ENCODE peak calls at places on chromosomes 11 and 22, in eight cellular contexts. One of them, this sample, is unnamed.
A peak's percentile ranks its signal among the peaks of the same experiment; 100 is the strongest.

GRCh38 chr11:44611687-44612437 is 46.4 kb downstream of the CD82 start:
- DNase-seq in WERI-Rb-1: no peak
- DNase-seq in T-helper 2 cell: peak; percentile 53
- DNase-seq in GM04504: no peak
- DNase-seq in HT1080: no peak
- DNase-seq in AG09309: no peak
- DNase-seq in activated naive CD8-positive, alpha-beta T cell treated with anti-CD3 and anti-CD28 coated beads for 36 hours: peak; percentile 75
- DNase-seq in WTC11: no peak
- DNase-seq in this sample: no peak

GRCh38 chr11:68825603-68826002 is 16.1 kb downstream of the CPT1A start:
- DNase-seq in WERI-Rb-1: peak; percentile 71
- DNase-seq in T-helper 2 cell: no peak
- DNase-seq in GM04504: no peak
- DNase-seq in HT1080: peak; percentile 41
- DNase-seq in AG09309: no peak
- DNase-seq in activated naive CD8-positive, alpha-beta T cell treated with anti-CD3 and anti-CD28 coated beads for 36 hours: peak; percentile 65
- DNase-seq in WTC11: peak; percentile 62
- DNase-seq in this sample: peak; percentile 37

GRCh38 chr11:8604078-8604723 is 10.2 kb upstream of the STK33 start:
- DNase-seq in WERI-Rb-1: peak; percentile 58
- DNase-seq in T-helper 2 cell: no peak
- DNase-seq in GM04504: peak; percentile 100
- DNase-seq in HT1080: peak; percentile 100
- DNase-seq in AG09309: peak; percentile 100
- DNase-seq in activated naive CD8-positive, alpha-beta T cell treated with anti-CD3 and anti-CD28 coated beads for 36 hours: peak; percentile 47
- DNase-seq in WTC11: peak; percentile 79
- DNase-seq in this sample: peak; percentile 100

GRCh38 chr11:36565033-36565610 is 2.7 kb upstream of the RAG1 start:
- DNase-seq in WERI-Rb-1: no peak
- DNase-seq in T-helper 2 cell: no peak
- DNase-seq in GM04504: no peak
- DNase-seq in HT1080: no peak
- DNase-seq in AG09309: no peak
- DNase-seq in activated naive CD8-positive, alpha-beta T cell treated with anti-CD3 and anti-CD28 coated beads for 36 hours: no peak
- DNase-seq in WTC11: no peak
- DNase-seq in this sample: no peak

GRCh38 chr11:92393218-92393617 is 168.6 kb downstream of the FAT3 start:
- DNase-seq in WERI-Rb-1: peak; percentile 20
- DNase-seq in T-helper 2 cell: no peak
- DNase-seq in GM04504: no peak
- DNase-seq in HT1080: no peak
- DNase-seq in AG09309: no peak
- DNase-seq in activated naive CD8-positive, alpha-beta T cell treated with anti-CD3 and anti-CD28 coated beads for 36 hours: no peak
- DNase-seq in WTC11: no peak
- DNase-seq in this sample: no peak

GRCh38 chr22:39706406-39707150 is 136.0 kb downstream of the CACNA1I start:
- DNase-seq in WERI-Rb-1: peak; percentile 75
- DNase-seq in T-helper 2 cell: no peak
- DNase-seq in GM04504: no peak
- DNase-seq in HT1080: no peak
- DNase-seq in AG09309: no peak
- DNase-seq in activated naive CD8-positive, alpha-beta T cell treated with anti-CD3 and anti-CD28 coated beads for 36 hours: no peak
- DNase-seq in WTC11: no peak
- DNase-seq in this sample: no peak

GRCh38 chr22:31753005-31753633 is 700 bp upstream of the DEPDC5 start:
- DNase-seq in WERI-Rb-1: peak; percentile 83
- DNase-seq in T-helper 2 cell: no peak
- DNase-seq in GM04504: no peak
- DNase-seq in HT1080: no peak
- DNase-seq in AG09309: no peak
- DNase-seq in activated naive CD8-positive, alpha-beta T cell treated with anti-CD3 and anti-CD28 coated beads for 36 hours: peak; percentile 2
- DNase-seq in WTC11: peak; percentile 84
- DNase-seq in this sample: no peak

GRCh38 chr22:26364066-26365015 is 64.7 kb upstream of the ASPHD2 start:
- DNase-seq in WERI-Rb-1: peak; percentile 91
- DNase-seq in T-helper 2 cell: peak; percentile 15
- DNase-seq in GM04504: peak; percentile 61
- DNase-seq in HT1080: peak; percentile 72
- DNase-seq in AG09309: peak; percentile 55
- DNase-seq in activated naive CD8-positive, alpha-beta T cell treated with anti-CD3 and anti-CD28 coated beads for 36 hours: peak; percentile 45
- DNase-seq in WTC11: peak; percentile 79
- DNase-seq in this sample: peak; percentile 38

GRCh38 chr11:101487775-101488174 is 96.0 kb downstream of the TRPC6 start:
- DNase-seq in WERI-Rb-1: no peak
- DNase-seq in T-helper 2 cell: no peak
- DNase-seq in GM04504: peak; percentile 76
- DNase-seq in HT1080: no peak
- DNase-seq in AG09309: peak; percentile 50
- DNase-seq in activated naive CD8-positive, alpha-beta T cell treated with anti-CD3 and anti-CD28 coated beads for 36 hours: no peak
- DNase-seq in WTC11: no peak
- DNase-seq in this sample: no peak

GRCh38 chr11:5698281-5698680 is 8.7 kb downstream of the TRIM22 start:
- DNase-seq in WERI-Rb-1: no peak
- DNase-seq in T-helper 2 cell: no peak
- DNase-seq in GM04504: no peak
- DNase-seq in HT1080: no peak
- DNase-seq in AG09309: no peak
- DNase-seq in activated naive CD8-positive, alpha-beta T cell treated with anti-CD3 and anti-CD28 coated beads for 36 hours: no peak
- DNase-seq in WTC11: no peak
- DNase-seq in this sample: no peak

GRCh38 chr22:48474881-48475280 is 1352.8 kb downstream of the BRD1 start:
- DNase-seq in WERI-Rb-1: no peak
- DNase-seq in T-helper 2 cell: no peak
- DNase-seq in GM04504: no peak
- DNase-seq in HT1080: no peak
- DNase-seq in AG09309: no peak
- DNase-seq in activated naive CD8-positive, alpha-beta T cell treated with anti-CD3 and anti-CD28 coated beads for 36 hours: no peak
- DNase-seq in WTC11: no peak
- DNase-seq in this sample: no peak

GRCh38 chr11:124894606-124895430 is 2.8 kb downstream of the ROBO4 start:
- DNase-seq in WERI-Rb-1: no peak
- DNase-seq in T-helper 2 cell: no peak
- DNase-seq in GM04504: no peak
- DNase-seq in HT1080: no peak
- DNase-seq in AG09309: no peak
- DNase-seq in activated naive CD8-positive, alpha-beta T cell treated with anti-CD3 and anti-CD28 coated beads for 36 hours: no peak
- DNase-seq in WTC11: no peak
- DNase-seq in this sample: no peak

GRCh38 chr11:119026970-119027369 is 3.7 kb downstream of the SLC37A4 start:
- DNase-seq in WERI-Rb-1: no peak
- DNase-seq in T-helper 2 cell: no peak
- DNase-seq in GM04504: no peak
- DNase-seq in HT1080: no peak
- DNase-seq in AG09309: no peak
- DNase-seq in activated naive CD8-positive, alpha-beta T cell treated with anti-CD3 and anti-CD28 coated beads for 36 hours: no peak
- DNase-seq in WTC11: no peak
- DNase-seq in this sample: no peak

GRCh38 chr11:119169272-119169719 is 771 bp downstream of the NLRX1 start:
- DNase-seq in WERI-Rb-1: peak; percentile 22
- DNase-seq in T-helper 2 cell: peak; percentile 5
- DNase-seq in GM04504: peak; percentile 10
- DNase-seq in HT1080: peak; percentile 23
- DNase-seq in AG09309: no peak
- DNase-seq in activated naive CD8-positive, alpha-beta T cell treated with anti-CD3 and anti-CD28 coated beads for 36 hours: peak; percentile 67
- DNase-seq in WTC11: peak; percentile 63
- DNase-seq in this sample: peak; percentile 40

GRCh38 chr11:96680515-96680914 is 290.7 kb downstream of the JRKL start:
- DNase-seq in WERI-Rb-1: no peak
- DNase-seq in T-helper 2 cell: no peak
- DNase-seq in GM04504: no peak
- DNase-seq in HT1080: no peak
- DNase-seq in AG09309: no peak
- DNase-seq in activated naive CD8-positive, alpha-beta T cell treated with anti-CD3 and anti-CD28 coated beads for 36 hours: no peak
- DNase-seq in WTC11: no peak
- DNase-seq in this sample: no peak

GRCh38 chr11:406796-407650 is 7.8 kb downstream of the SIGIRR start:
- DNase-seq in WERI-Rb-1: no peak
- DNase-seq in T-helper 2 cell: peak; percentile 79
- DNase-seq in GM04504: peak; percentile 35
- DNase-seq in HT1080: no peak
- DNase-seq in AG09309: no peak
- DNase-seq in activated naive CD8-positive, alpha-beta T cell treated with anti-CD3 and anti-CD28 coated beads for 36 hours: peak; percentile 94
- DNase-seq in WTC11: peak; percentile 81
- DNase-seq in this sample: peak; percentile 89

GRCh38 chr22:27115410-27115809 is 458.0 kb downstream of the MIAT start:
- DNase-seq in WERI-Rb-1: no peak
- DNase-seq in T-helper 2 cell: no peak
- DNase-seq in GM04504: no peak
- DNase-seq in HT1080: no peak
- DNase-seq in AG09309: no peak
- DNase-seq in activated naive CD8-positive, alpha-beta T cell treated with anti-CD3 and anti-CD28 coated beads for 36 hours: no peak
- DNase-seq in WTC11: no peak
- DNase-seq in this sample: no peak

GRCh38 chr22:16959345-16959930 is 48.6 kb downstream of the GAB4 start:
- DNase-seq in WERI-Rb-1: no peak
- DNase-seq in T-helper 2 cell: no peak
- DNase-seq in GM04504: no peak
- DNase-seq in HT1080: no peak
- DNase-seq in AG09309: no peak
- DNase-seq in activated naive CD8-positive, alpha-beta T cell treated with anti-CD3 and anti-CD28 coated beads for 36 hours: no peak
- DNase-seq in WTC11: no peak
- DNase-seq in this sample: no peak

GRCh38 chr11:116072133-116072532 is 567.9 kb upstream of the CADM1 start:
- DNase-seq in WERI-Rb-1: no peak
- DNase-seq in T-helper 2 cell: no peak
- DNase-seq in GM04504: no peak
- DNase-seq in HT1080: no peak
- DNase-seq in AG09309: no peak
- DNase-seq in activated naive CD8-positive, alpha-beta T cell treated with anti-CD3 and anti-CD28 coated beads for 36 hours: no peak
- DNase-seq in WTC11: no peak
- DNase-seq in this sample: no peak

GRCh38 chr11:43289368-43289767 is 22.4 kb upstream of the API5 start:
- DNase-seq in WERI-Rb-1: no peak
- DNase-seq in T-helper 2 cell: no peak
- DNase-seq in GM04504: no peak
- DNase-seq in HT1080: no peak
- DNase-seq in AG09309: no peak
- DNase-seq in activated naive CD8-positive, alpha-beta T cell treated with anti-CD3 and anti-CD28 coated beads for 36 hours: no peak
- DNase-seq in WTC11: no peak
- DNase-seq in this sample: no peak

GRCh38 chr22:29541845-29542244 is 11.7 kb downstream of the THOC5 start:
- DNase-seq in WERI-Rb-1: no peak
- DNase-seq in T-helper 2 cell: no peak
- DNase-seq in GM04504: no peak
- DNase-seq in HT1080: no peak
- DNase-seq in AG09309: no peak
- DNase-seq in activated naive CD8-positive, alpha-beta T cell treated with anti-CD3 and anti-CD28 coated beads for 36 hours: no peak
- DNase-seq in WTC11: no peak
- DNase-seq in this sample: no peak

GRCh38 chr22:42473484-42474193 is 41.4 kb upstream of the NFAM1 start:
- DNase-seq in WERI-Rb-1: peak; percentile 20
- DNase-seq in T-helper 2 cell: no peak
- DNase-seq in GM04504: peak; percentile 40
- DNase-seq in HT1080: peak; percentile 48
- DNase-seq in AG09309: peak; percentile 20
- DNase-seq in activated naive CD8-positive, alpha-beta T cell treated with anti-CD3 and anti-CD28 coated beads for 36 hours: no peak
- DNase-seq in WTC11: no peak
- DNase-seq in this sample: peak; percentile 24

GRCh38 chr22:46421272-46421671 is 85.8 kb downstream of the TRMU start:
- DNase-seq in WERI-Rb-1: no peak
- DNase-seq in T-helper 2 cell: no peak
- DNase-seq in GM04504: no peak
- DNase-seq in HT1080: no peak
- DNase-seq in AG09309: no peak
- DNase-seq in activated naive CD8-positive, alpha-beta T cell treated with anti-CD3 and anti-CD28 coated beads for 36 hours: peak; percentile 14
- DNase-seq in WTC11: no peak
- DNase-seq in this sample: no peak

GRCh38 chr11:130313383-130314183 is 1.1 kb downstream of the ZBTB44 start:
- DNase-seq in WERI-Rb-1: no peak
- DNase-seq in T-helper 2 cell: no peak
- DNase-seq in GM04504: no peak
- DNase-seq in HT1080: peak; percentile 31
- DNase-seq in AG09309: no peak
- DNase-seq in activated naive CD8-positive, alpha-beta T cell treated with anti-CD3 and anti-CD28 coated beads for 36 hours: no peak
- DNase-seq in WTC11: no peak
- DNase-seq in this sample: peak; percentile 2

GRCh38 chr11:72735495-72736027 is 16.6 kb downstream of the ARAP1 start:
- DNase-seq in WERI-Rb-1: no peak
- DNase-seq in T-helper 2 cell: no peak
- DNase-seq in GM04504: no peak
- DNase-seq in HT1080: peak; percentile 77
- DNase-seq in AG09309: no peak
- DNase-seq in activated naive CD8-positive, alpha-beta T cell treated with anti-CD3 and anti-CD28 coated beads for 36 hours: no peak
- DNase-seq in WTC11: no peak
- DNase-seq in this sample: peak; percentile 48

GRCh38 chr11:111629499-111629898 is 27.2 kb downstream of the SIK2 start:
- DNase-seq in WERI-Rb-1: no peak
- DNase-seq in T-helper 2 cell: no peak
- DNase-seq in GM04504: no peak
- DNase-seq in HT1080: no peak
- DNase-seq in AG09309: no peak
- DNase-seq in activated naive CD8-positive, alpha-beta T cell treated with anti-CD3 and anti-CD28 coated beads for 36 hours: no peak
- DNase-seq in WTC11: no peak
- DNase-seq in this sample: no peak

GRCh38 chr11:11421509-11421908 is 68.5 kb upstream of the CSNK2A3 start:
- DNase-seq in WERI-Rb-1: no peak
- DNase-seq in T-helper 2 cell: no peak
- DNase-seq in GM04504: no peak
- DNase-seq in HT1080: no peak
- DNase-seq in AG09309: no peak
- DNase-seq in activated naive CD8-positive, alpha-beta T cell treated with anti-CD3 and anti-CD28 coated beads for 36 hours: no peak
- DNase-seq in WTC11: no peak
- DNase-seq in this sample: no peak

GRCh38 chr11:11332141-11332710 is 20.8 kb downstream of the CSNK2A3 start:
- DNase-seq in WERI-Rb-1: no peak
- DNase-seq in T-helper 2 cell: no peak
- DNase-seq in GM04504: no peak
- DNase-seq in HT1080: no peak
- DNase-seq in AG09309: no peak
- DNase-seq in activated naive CD8-positive, alpha-beta T cell treated with anti-CD3 and anti-CD28 coated beads for 36 hours: no peak
- DNase-seq in WTC11: no peak
- DNase-seq in this sample: peak; percentile 29

GRCh38 chr22:40958329-40958728 is 7.2 kb downstream of the RBX1 start:
- DNase-seq in WERI-Rb-1: no peak
- DNase-seq in T-helper 2 cell: no peak
- DNase-seq in GM04504: no peak
- DNase-seq in HT1080: no peak
- DNase-seq in AG09309: no peak
- DNase-seq in activated naive CD8-positive, alpha-beta T cell treated with anti-CD3 and anti-CD28 coated beads for 36 hours: no peak
- DNase-seq in WTC11: no peak
- DNase-seq in this sample: no peak

GRCh38 chr11:117837070-117837776 is 12.7 kb upstream of the FXYD2 start:
- DNase-seq in WERI-Rb-1: no peak
- DNase-seq in T-helper 2 cell: no peak
- DNase-seq in GM04504: no peak
- DNase-seq in HT1080: no peak
- DNase-seq in AG09309: no peak
- DNase-seq in activated naive CD8-positive, alpha-beta T cell treated with anti-CD3 and anti-CD28 coated beads for 36 hours: no peak
- DNase-seq in WTC11: no peak
- DNase-seq in this sample: no peak

GRCh38 chr11:134560566-134561347 is 148.7 kb upstream of the B3GAT1 start:
- DNase-seq in WERI-Rb-1: no peak
- DNase-seq in T-helper 2 cell: no peak
- DNase-seq in GM04504: no peak
- DNase-seq in HT1080: no peak
- DNase-seq in AG09309: no peak
- DNase-seq in activated naive CD8-positive, alpha-beta T cell treated with anti-CD3 and anti-CD28 coated beads for 36 hours: no peak
- DNase-seq in WTC11: no peak
- DNase-seq in this sample: no peak

GRCh38 chr11:132972565-132972964 is 559.7 kb downstream of the OPCML start:
- DNase-seq in WERI-Rb-1: no peak
- DNase-seq in T-helper 2 cell: no peak
- DNase-seq in GM04504: no peak
- DNase-seq in HT1080: no peak
- DNase-seq in AG09309: no peak
- DNase-seq in activated naive CD8-positive, alpha-beta T cell treated with anti-CD3 and anti-CD28 coated beads for 36 hours: no peak
- DNase-seq in WTC11: no peak
- DNase-seq in this sample: no peak

GRCh38 chr11:2898366-2899079 is 12.9 kb upstream of the CDKN1C start:
- DNase-seq in WERI-Rb-1: no peak
- DNase-seq in T-helper 2 cell: peak; percentile 28
- DNase-seq in GM04504: peak; percentile 71
- DNase-seq in HT1080: peak; percentile 95
- DNase-seq in AG09309: peak; percentile 55
- DNase-seq in activated naive CD8-positive, alpha-beta T cell treated with anti-CD3 and anti-CD28 coated beads for 36 hours: peak; percentile 66
- DNase-seq in WTC11: no peak
- DNase-seq in this sample: peak; percentile 86

GRCh38 chr11:2150206-2150847 is 10.7 kb downstream of the INS start:
- DNase-seq in WERI-Rb-1: no peak
- DNase-seq in T-helper 2 cell: no peak
- DNase-seq in GM04504: no peak
- DNase-seq in HT1080: no peak
- DNase-seq in AG09309: peak; percentile 29
- DNase-seq in activated naive CD8-positive, alpha-beta T cell treated with anti-CD3 and anti-CD28 coated beads for 36 hours: no peak
- DNase-seq in WTC11: no peak
- DNase-seq in this sample: no peak